ENCODE peak calls at places on chromosomes 1 and 21, in six cellular contexts. M is IMR-90, I is brain microvascular endothelial cell, N is BE2C, W is SK-N-SH, K is mucosa of descending colon. L is an unnamed sample.

GRCh38 chr1:212981025-212981495 is 30.7 kb downstream of the VASH2 start:
- DNase-seq in K (no peak), N (no peak), W (no peak), M (no peak), I (no peak), L (no peak)

GRCh38 chr1:169601096-169601881 is 15.0 kb upstream of the F5 start:
- DNase-seq in I (no peak), N (no peak), W (peak; percentile 4), K (no peak), M (peak; percentile 20), L (no peak)

GRCh38 chr1:109488201-109488600 is 4.5 kb downstream of the ATXN7L2 start:
- DNase-seq in M (no peak), N (no peak), I (no peak), W (no peak), K (no peak), L (no peak)

GRCh38 chr21:29300547-29301138 is 1.9 kb downstream of the BACH1 start:
- DNase-seq in M (peak; percentile 56), N (no peak), I (no peak), W (no peak), K (no peak), L (no peak)

GRCh38 chr1:209600541-209600940 is 17.0 kb downstream of the CAMK1G start:
- DNase-seq in I (no peak), M (peak; percentile 39), N (no peak), K (no peak), W (no peak), L (no peak)

GRCh38 chr1:213994888-213995287 is 7.1 kb downstream of the PROX1 start:
- DNase-seq in N (no peak), K (no peak), W (no peak), I (no peak), M (no peak), L (no peak)

GRCh38 chr1:70896224-70896623 is 151.4 kb downstream of the PTGER3 start:
- DNase-seq in I (no peak), W (no peak), N (no peak), K (no peak), M (no peak), L (no peak)

GRCh38 chr1:28594661-28595411 is 2.8 kb downstream of the RAB42 start:
- DNase-seq in I (no peak), W (no peak), N (no peak), K (no peak), M (no peak), L (no peak)

GRCh38 chr1:50427086-50427817 is 4.0 kb upstream of the DMRTA2 start:
- DNase-seq in W (peak; percentile 58), N (no peak), K (no peak), M (no peak), I (no peak), L (no peak)

GRCh38 chr21:37562920-37563640 is 196.5 kb downstream of the DYRK1A start:
- DNase-seq in W (no peak), M (no peak), I (no peak), N (peak; percentile 38), K (peak; percentile 62), L (peak; percentile 41)

GRCh38 chr1:184930645-184931044 is 43.7 kb downstream of the NIBAN1 start:
- DNase-seq in W (no peak), N (no peak), I (no peak), K (no peak), M (no peak), L (no peak)

GRCh38 chr1:204834329-204834728 is 36.3 kb upstream of the NFASC start:
- DNase-seq in W (peak; percentile 38), K (no peak), I (no peak), M (no peak), N (peak; percentile 76), L (no peak)

GRCh38 chr1:171910786-171911185 is 69.5 kb downstream of the DNM3 start:
- DNase-seq in K (no peak), M (no peak), N (no peak), I (no peak), W (no peak), L (no peak)

DNA sequence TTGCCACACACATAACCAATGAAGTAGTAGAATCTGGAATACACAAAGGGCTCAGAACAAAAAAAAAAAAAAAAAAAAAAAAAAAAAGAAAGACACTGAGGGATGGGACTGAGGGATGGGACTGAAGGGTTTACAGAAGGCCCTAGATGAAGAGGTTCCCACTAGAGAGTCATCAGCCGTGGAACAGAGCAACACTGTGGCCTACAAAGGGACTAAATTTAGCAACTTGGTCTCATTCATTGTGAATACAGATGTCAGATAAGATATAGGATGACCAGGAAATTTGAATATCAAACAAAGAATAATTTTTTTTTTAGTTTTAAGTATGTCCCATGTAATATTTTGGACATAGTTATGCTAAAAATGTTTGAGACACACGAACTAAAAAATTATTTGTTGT is 62.1 kb downstream of the GLUL start:
- DNase-seq in K (no peak), I (no peak), M (no peak), N (no peak), W (no peak), L (no peak)
- H3K36me3 ChIP-seq in K (no peaks in the 10 kb centered on the region), I (no peaks in the 10 kb centered on the region), M (no peaks in the 10 kb centered on the region), N (no peaks in the 10 kb centered on the region), W (no peaks in the 10 kb centered on the region), L (no peaks in the 10 kb centered on the region)

GRCh38 chr1:11170102-11170501 is 19.1 kb upstream of the ANGPTL7 start:
- DNase-seq in W (no peak), K (no peak), N (no peak), I (no peak), M (no peak), L (no peak)
- H3K36me3 ChIP-seq in W (peaks cover 5% of the 10 kb centered on the region), K (no peaks in the 10 kb centered on the region), N (no peaks in the 10 kb centered on the region), I (peaks cover 6% of the 10 kb centered on the region), M (peaks cover 8% of the 10 kb centered on the region), L (no peaks in the 10 kb centered on the region)

GRCh38 chr1:63848764-63849548 is 75.1 kb downstream of the ROR1 start:
- DNase-seq in N (no peak), M (no peak), W (no peak), I (no peak), K (no peak), L (no peak)
- H3K36me3 ChIP-seq in N (no peaks in the 10 kb centered on the region), M (no peaks in the 10 kb centered on the region), W (no peaks in the 10 kb centered on the region), I (no peaks in the 10 kb centered on the region), K (no peaks in the 10 kb centered on the region), L (no peaks in the 10 kb centered on the region)

DNA sequence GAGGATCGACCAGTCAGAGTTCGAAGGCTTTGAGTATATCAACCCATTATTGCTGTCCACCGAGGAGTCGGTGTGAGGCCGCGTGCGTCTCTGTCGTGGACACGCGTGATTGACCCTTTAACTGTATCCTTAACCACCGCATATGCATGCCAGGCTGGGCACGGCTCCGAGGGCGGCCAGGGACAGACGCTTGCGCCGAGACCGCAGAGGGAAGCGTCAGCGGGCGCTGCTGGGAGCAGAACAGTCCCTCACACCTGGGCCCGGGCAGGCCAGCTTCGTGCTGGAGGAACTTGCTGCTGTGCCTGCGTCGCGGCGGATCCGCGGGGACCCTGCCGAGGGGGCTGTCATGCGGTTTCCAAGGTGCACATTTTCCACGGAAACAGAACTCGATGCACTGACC is 9.6 kb downstream of the FAAP20 start:
- DNase-seq in N (no peak), W (no peak), K (no peak), I (no peak), M (no peak), L (no peak)
- H3K36me3 ChIP-seq in N (no peaks in the 10 kb centered on the region), W (no peaks in the 10 kb centered on the region), K (no peaks in the 10 kb centered on the region), I (peaks cover 4% of the 10 kb centered on the region), M (peaks cover 9% of the 10 kb centered on the region), L (no peaks in the 10 kb centered on the region)

GRCh38 chr1:235151033-235151432 is 10.0 kb downstream of the RBM34 start:
- DNase-seq in K (no peak), W (no peak), N (no peak), I (no peak), M (no peak), L (no peak)
- H3K36me3 ChIP-seq in K (peaks cover 7% of the 10 kb centered on the region), W (peaks cover 89% of the 10 kb centered on the region), N (peaks cover 67% of the 10 kb centered on the region), I (peaks cover 34% of the 10 kb centered on the region), M (peaks cover 39% of the 10 kb centered on the region), L (no peaks in the 10 kb centered on the region)

DNA sequence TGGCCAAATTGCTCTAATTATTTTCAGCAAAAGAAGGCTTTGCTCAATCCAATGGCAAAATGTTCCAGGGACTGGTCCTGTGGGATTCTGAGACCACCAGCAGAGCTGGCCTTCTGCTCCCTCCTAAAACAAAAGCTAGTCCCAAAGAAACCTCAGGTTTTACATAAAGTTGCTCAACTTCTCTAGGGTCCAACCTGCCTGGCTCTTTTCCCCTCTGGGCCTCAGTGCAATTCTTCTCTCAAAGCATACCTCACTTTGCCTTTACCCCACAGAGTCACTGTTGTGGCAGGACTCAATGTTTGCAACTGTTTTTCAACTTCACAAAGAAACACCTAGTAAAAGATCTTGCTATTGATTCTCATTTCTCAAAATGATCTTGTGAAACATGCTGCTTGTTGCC is 39.8 kb downstream of the TBX15 start:
- DNase-seq in N (no peak), I (no peak), K (no peak), M (no peak), W (no peak), L (no peak)
- H3K36me3 ChIP-seq in N (no peaks in the 10 kb centered on the region), I (no peaks in the 10 kb centered on the region), K (no peaks in the 10 kb centered on the region), M (no peaks in the 10 kb centered on the region), W (no peaks in the 10 kb centered on the region), L (no peaks in the 10 kb centered on the region)

GRCh38 chr1:244324176-244324883 is 127.4 kb downstream of the ADSS2 start:
- DNase-seq in I (no peak), N (no peak), M (no peak), K (no peak), W (no peak), L (no peak)
- H3K36me3 ChIP-seq in I (no peaks in the 10 kb centered on the region), N (no peaks in the 10 kb centered on the region), M (no peaks in the 10 kb centered on the region), K (no peaks in the 10 kb centered on the region), W (peaks cover 5% of the 10 kb centered on the region), L (no peaks in the 10 kb centered on the region)